ENCODE peak calls at places on chromosomes 5 and 9, in seven cellular contexts. One of them, this sample, is unnamed.

GRCh38 chr9:38423939-38424843 is at the start of gene IGFBPL1:
- DNase-seq in SK-N-SH: peak; percentile 89
- DNase-seq in fibroblast of mammary gland: no peak
- DNase-seq in fibroblast of lung: no peak
- DNase-seq in transverse colon: no peak
- DNase-seq in heart left ventricle: no peak
- DNase-seq in OCI-LY7: no peak
- DNase-seq in this sample: no peak

GRCh38 chr9:110015759-110016158 is 192.2 kb downstream of the C9orf152 start:
- DNase-seq in heart left ventricle: no peak
- DNase-seq in OCI-LY7: no peak
- DNase-seq in fibroblast of lung: peak; percentile 51
- DNase-seq in SK-N-SH: no peak
- DNase-seq in fibroblast of mammary gland: peak; percentile 88
- DNase-seq in transverse colon: no peak
- DNase-seq in this sample: no peak

GRCh38 chr5:132439521-132440206 is 50.9 kb downstream of the IRF1 start:
- DNase-seq in heart left ventricle: peak; percentile 80
- DNase-seq in transverse colon: peak; percentile 66
- DNase-seq in fibroblast of mammary gland: peak; percentile 94
- DNase-seq in fibroblast of lung: peak; percentile 94
- DNase-seq in SK-N-SH: no peak
- DNase-seq in OCI-LY7: no peak
- DNase-seq in this sample: peak; percentile 85

GRCh38 chr5:158884827-158885512 is 214.7 kb downstream of the EBF1 start:
- DNase-seq in fibroblast of mammary gland: no peak
- DNase-seq in fibroblast of lung: no peak
- DNase-seq in SK-N-SH: no peak
- DNase-seq in heart left ventricle: no peak
- DNase-seq in OCI-LY7: peak; percentile 72
- DNase-seq in transverse colon: no peak
- DNase-seq in this sample: no peak

GRCh38 chr5:66810747-66811355 is 214.7 kb downstream of the MAST4 start:
- DNase-seq in fibroblast of mammary gland: no peak
- DNase-seq in OCI-LY7: no peak
- DNase-seq in transverse colon: no peak
- DNase-seq in fibroblast of lung: no peak
- DNase-seq in heart left ventricle: no peak
- DNase-seq in SK-N-SH: no peak
- DNase-seq in this sample: no peak

GRCh38 chr9:84513981-84514380 is 155.5 kb upstream of the NTRK2 start:
- DNase-seq in SK-N-SH: no peak
- DNase-seq in fibroblast of lung: no peak
- DNase-seq in OCI-LY7: no peak
- DNase-seq in transverse colon: no peak
- DNase-seq in heart left ventricle: no peak
- DNase-seq in fibroblast of mammary gland: no peak
- DNase-seq in this sample: no peak

GRCh38 chr9:16625106-16625505 is 245.4 kb downstream of the BNC2 start:
- DNase-seq in OCI-LY7: no peak
- DNase-seq in fibroblast of lung: no peak
- DNase-seq in heart left ventricle: no peak
- DNase-seq in transverse colon: no peak
- DNase-seq in SK-N-SH: no peak
- DNase-seq in fibroblast of mammary gland: peak; percentile 58
- DNase-seq in this sample: no peak

GRCh38 chr5:114207615-114208014 is 154.3 kb upstream of the KCNN2 start:
- DNase-seq in transverse colon: no peak
- DNase-seq in fibroblast of mammary gland: no peak
- DNase-seq in heart left ventricle: no peak
- DNase-seq in fibroblast of lung: no peak
- DNase-seq in SK-N-SH: no peak
- DNase-seq in OCI-LY7: no peak
- DNase-seq in this sample: no peak

GRCh38 chr9:34413229-34413852 is 36.6 kb upstream of the MYORG start:
- DNase-seq in SK-N-SH: no peak
- DNase-seq in heart left ventricle: no peak
- DNase-seq in fibroblast of mammary gland: peak; percentile 59
- DNase-seq in transverse colon: peak; percentile 29
- DNase-seq in fibroblast of lung: peak; percentile 56
- DNase-seq in OCI-LY7: peak; percentile 42
- DNase-seq in this sample: no peak

GRCh38 chr5:130549884-130550552 is 615.0 kb downstream of the HINT1 start:
- DNase-seq in OCI-LY7: no peak
- DNase-seq in fibroblast of lung: peak; percentile 63
- DNase-seq in transverse colon: no peak
- DNase-seq in fibroblast of mammary gland: peak; percentile 92
- DNase-seq in heart left ventricle: no peak
- DNase-seq in SK-N-SH: no peak
- DNase-seq in this sample: no peak

GRCh38 chr9:94780516-94780950 is 54.0 kb downstream of the AOPEP start:
- DNase-seq in fibroblast of mammary gland: no peak
- DNase-seq in OCI-LY7: no peak
- DNase-seq in heart left ventricle: peak; percentile 66
- DNase-seq in SK-N-SH: peak; percentile 59
- DNase-seq in transverse colon: no peak
- DNase-seq in fibroblast of lung: no peak
- DNase-seq in this sample: no peak

GRCh38 chr5:95901676-95902646 is 59.7 kb downstream of the ELL2 start:
- DNase-seq in heart left ventricle: no peak
- DNase-seq in SK-N-SH: no peak
- DNase-seq in transverse colon: no peak
- DNase-seq in OCI-LY7: no peak
- DNase-seq in fibroblast of mammary gland: peak; percentile 85
- DNase-seq in fibroblast of lung: peak; percentile 60
- DNase-seq in this sample: no peak

GRCh38 chr5:141753971-141754713 is 72.1 kb upstream of the ARAP3 start:
- DNase-seq in heart left ventricle: no peak
- DNase-seq in fibroblast of mammary gland: peak; percentile 35
- DNase-seq in SK-N-SH: no peak
- DNase-seq in OCI-LY7: peak; percentile 52
- DNase-seq in fibroblast of lung: peak; percentile 53
- DNase-seq in transverse colon: no peak
- DNase-seq in this sample: no peak

GRCh38 chr5:143635146-143635752 is 176.7 kb upstream of the HMHB1 start:
- DNase-seq in SK-N-SH: no peak
- DNase-seq in fibroblast of lung: peak; percentile 60
- DNase-seq in fibroblast of mammary gland: peak; percentile 51
- DNase-seq in heart left ventricle: no peak
- DNase-seq in OCI-LY7: no peak
- DNase-seq in transverse colon: no peak
- DNase-seq in this sample: no peak

GRCh38 chr9:77454668-77455067 is 193.5 kb downstream of the GNA14 start:
- DNase-seq in heart left ventricle: no peak
- DNase-seq in fibroblast of mammary gland: peak; percentile 87
- DNase-seq in SK-N-SH: no peak
- DNase-seq in OCI-LY7: no peak
- DNase-seq in fibroblast of lung: peak; percentile 72
- DNase-seq in transverse colon: no peak
- DNase-seq in this sample: peak; percentile 46

GRCh38 chr5:111135946-111136345 is 43.8 kb downstream of the WDR36 start:
- DNase-seq in transverse colon: no peak
- DNase-seq in fibroblast of mammary gland: peak; percentile 85
- DNase-seq in heart left ventricle: no peak
- DNase-seq in fibroblast of lung: peak; percentile 28
- DNase-seq in OCI-LY7: no peak
- DNase-seq in SK-N-SH: no peak
- DNase-seq in this sample: no peak

GRCh38 chr9:121567142-121568100 is 67.8 kb upstream of the GGTA1 start:
- DNase-seq in fibroblast of lung: no peak
- DNase-seq in SK-N-SH: peak; percentile 85
- DNase-seq in heart left ventricle: peak; percentile 62
- DNase-seq in OCI-LY7: no peak
- DNase-seq in transverse colon: no peak
- DNase-seq in fibroblast of mammary gland: peak; percentile 21
- DNase-seq in this sample: no peak
- TF ChIP-seq CTCF in fibroblast of lung: no peak
- TF ChIP-seq CTCF in SK-N-SH: no peak
- TF ChIP-seq CTCF in heart left ventricle: no peak
- TF ChIP-seq CTCF in OCI-LY7: no peak
- TF ChIP-seq CTCF in transverse colon: peak; percentile 10
- TF ChIP-seq CTCF in fibroblast of mammary gland: no peak
- TF ChIP-seq CTCF in this sample: no peak

GRCh38 chr5:16776611-16777251 is 159.4 kb downstream of the MYO10 start:
- DNase-seq in OCI-LY7: no peak
- DNase-seq in fibroblast of mammary gland: peak; percentile 18
- DNase-seq in heart left ventricle: no peak
- DNase-seq in transverse colon: no peak
- DNase-seq in SK-N-SH: no peak
- DNase-seq in fibroblast of lung: peak; percentile 44
- DNase-seq in this sample: no peak
- TF ChIP-seq CTCF in OCI-LY7: no peak
- TF ChIP-seq CTCF in fibroblast of mammary gland: peak; percentile 24
- TF ChIP-seq CTCF in heart left ventricle: peak; percentile 44
- TF ChIP-seq CTCF in transverse colon: no peak
- TF ChIP-seq CTCF in SK-N-SH: no peak
- TF ChIP-seq CTCF in fibroblast of lung: no peak
- TF ChIP-seq CTCF in this sample: peak; percentile 6

GRCh38 chr5:176319827-176320554 is 41.6 kb downstream of the KIAA1191 start:
- DNase-seq in transverse colon: no peak
- DNase-seq in OCI-LY7: peak; percentile 5
- DNase-seq in SK-N-SH: no peak
- DNase-seq in fibroblast of mammary gland: peak; percentile 40
- DNase-seq in heart left ventricle: no peak
- DNase-seq in fibroblast of lung: peak; percentile 15
- DNase-seq in this sample: no peak
- TF ChIP-seq CTCF in transverse colon: no peak
- TF ChIP-seq CTCF in OCI-LY7: peak; percentile 62
- TF ChIP-seq CTCF in SK-N-SH: no peak
- TF ChIP-seq CTCF in fibroblast of mammary gland: peak; percentile 28
- TF ChIP-seq CTCF in heart left ventricle: peak; percentile 29
- TF ChIP-seq CTCF in fibroblast of lung: peak; percentile 5
- TF ChIP-seq CTCF in this sample: no peak

GRCh38 chr5:84634256-84634655 is 249.6 kb upstream of the EDIL3 start:
- DNase-seq in transverse colon: no peak
- DNase-seq in OCI-LY7: no peak
- DNase-seq in fibroblast of mammary gland: peak; percentile 7
- DNase-seq in fibroblast of lung: peak; percentile 36
- DNase-seq in heart left ventricle: no peak
- DNase-seq in SK-N-SH: no peak
- DNase-seq in this sample: no peak
- TF ChIP-seq CTCF in transverse colon: no peak
- TF ChIP-seq CTCF in OCI-LY7: no peak
- TF ChIP-seq CTCF in fibroblast of mammary gland: no peak
- TF ChIP-seq CTCF in fibroblast of lung: no peak
- TF ChIP-seq CTCF in heart left ventricle: no peak
- TF ChIP-seq CTCF in SK-N-SH: no peak
- TF ChIP-seq CTCF in this sample: no peak

GRCh38 chr9:37383393-37383792 is 39.1 kb upstream of the GRHPR start:
- DNase-seq in fibroblast of mammary gland: no peak
- DNase-seq in SK-N-SH: no peak
- DNase-seq in heart left ventricle: no peak
- DNase-seq in OCI-LY7: no peak
- DNase-seq in transverse colon: no peak
- DNase-seq in fibroblast of lung: no peak
- DNase-seq in this sample: no peak

GRCh38 chr9:37383876-37384715 is 38.4 kb upstream of the GRHPR start:
- DNase-seq in fibroblast of mammary gland: no peak
- DNase-seq in transverse colon: no peak
- DNase-seq in fibroblast of lung: no peak
- DNase-seq in OCI-LY7: peak; percentile 18
- DNase-seq in SK-N-SH: no peak
- DNase-seq in heart left ventricle: no peak
- DNase-seq in this sample: no peak

GRCh38 chr9:37382982-37383357 is 39.5 kb upstream of the GRHPR start:
- DNase-seq in OCI-LY7: peak; percentile 56
- DNase-seq in fibroblast of lung: no peak
- DNase-seq in heart left ventricle: no peak
- DNase-seq in transverse colon: no peak
- DNase-seq in fibroblast of mammary gland: no peak
- DNase-seq in SK-N-SH: no peak
- DNase-seq in this sample: no peak

GRCh38 chr9:37386988-37387387 is 35.5 kb upstream of the GRHPR start:
- DNase-seq in fibroblast of lung: no peak
- DNase-seq in heart left ventricle: no peak
- DNase-seq in SK-N-SH: no peak
- DNase-seq in transverse colon: no peak
- DNase-seq in fibroblast of mammary gland: peak; percentile 9
- DNase-seq in OCI-LY7: no peak
- DNase-seq in this sample: no peak

GRCh38 chr9:37385286-37385685 is 37.2 kb upstream of the GRHPR start:
- DNase-seq in OCI-LY7: no peak
- DNase-seq in fibroblast of mammary gland: no peak
- DNase-seq in transverse colon: no peak
- DNase-seq in heart left ventricle: no peak
- DNase-seq in SK-N-SH: no peak
- DNase-seq in fibroblast of lung: no peak
- DNase-seq in this sample: no peak
- TF ChIP-seq CTCF in OCI-LY7: no peak
- TF ChIP-seq CTCF in fibroblast of mammary gland: no peak
- TF ChIP-seq CTCF in transverse colon: no peak
- TF ChIP-seq CTCF in heart left ventricle: no peak
- TF ChIP-seq CTCF in SK-N-SH: no peak
- TF ChIP-seq CTCF in fibroblast of lung: no peak
- TF ChIP-seq CTCF in this sample: no peak

This sample was measured in AG09319.